ENCODE peak calls at places on chromosomes 5 and 9, in six cellular contexts. Z is NCI-H774; D is activated CD8-positive, alpha-beta memory T cell treated with anti-CD3 and anti-CD28 coated beads, Interleukin-2, amount 50 U/mL, for 48 hours; T is AG09319; G is uterus; R is HEK293T. H is an unnamed sample.

GRCh38 chr9:123997665-123998277 is 13.8 kb upstream of the LHX2 start:
- DNase-seq in Z (no peak), D (no peak), T (no peak), G (no peak), R (no peak), H (no peak)

GRCh38 chr5:13625616-13626198 is 318.8 kb downstream of the DNAH5 start:
- DNase-seq in Z (no peak), D (no peak), T (no peak), G (no peak), R (no peak), H (no peak)

GRCh38 chr5:65858316-65858715 is 68.1 kb upstream of the ERBIN start:
- DNase-seq in Z (no peak), D (no peak), T (no peak), G (no peak), R (no peak), H (no peak)

GRCh38 chr5:37248970-37249819 is at the start of gene CPLANE1:
- DNase-seq in Z (peak), D (peak), T (peak), G (peak), R (peak), H (peak)

GRCh38 chr9:111944467-111944866 is 47.9 kb downstream of the UGCG start:
- DNase-seq in Z (no peak), D (no peak), T (no peak), G (no peak), R (no peak), H (peak)

GRCh38 chr5:6775595-6775994 is 62.4 kb downstream of the TENT4A start:
- DNase-seq in Z (no peak), D (no peak), T (no peak), G (no peak), R (no peak), H (peak)

GRCh38 chr9:85971731-85972130 is 30.8 kb downstream of the NAA35 start:
- DNase-seq in Z (no peak), D (no peak), T (no peak), G (no peak), R (no peak), H (no peak)

GRCh38 chr5:102582706-102583105 is 83.9 kb upstream of the SLCO6A1 start:
- DNase-seq in Z (no peak), D (no peak), T (no peak), G (no peak), R (no peak), H (no peak)

GRCh38 chr9:93139365-93140182 is 5.5 kb upstream of the NINJ1 start:
- DNase-seq in Z (no peak), D (no peak), T (no peak), G (no peak), R (no peak), H (peak)

GRCh38 chr5:154520861-154521453 is 42.9 kb upstream of the HAND1 start:
- DNase-seq in Z (peak), D (no peak), T (no peak), G (no peak), R (peak), H (no peak)

GRCh38 chr5:98581416-98581999 is 192.0 kb upstream of the RGMB start:
- DNase-seq in Z (no peak), D (no peak), T (peak), G (no peak), R (no peak), H (no peak)

GRCh38 chr5:56233230-56233629 is at the start of gene ANKRD55:
- DNase-seq in Z (peak), D (no peak), T (no peak), G (no peak), R (no peak), H (peak)

GRCh38 chr5:110106750-110107149 is 417.0 kb downstream of the MAN2A1 start:
- DNase-seq in Z (no peak), D (no peak), T (no peak), G (no peak), R (no peak), H (peak)

GRCh38 chr5:79924936-79925893 is 65.8 kb downstream of the MTX3 start:
- DNase-seq in Z (no peak), D (no peak), T (no peak), G (no peak), R (no peak), H (no peak)

GRCh38 chr5:17359451-17359965 is 138.5 kb upstream of the TAF11L2 start:
- DNase-seq in Z (no peak), D (no peak), T (peak), G (no peak), R (no peak), H (no peak)

GRCh38 chr5:68418680-68419079 is 203.1 kb downstream of the PIK3R1 start:
- DNase-seq in Z (no peak), D (no peak), T (no peak), G (no peak), R (no peak), H (no peak)

GRCh38 chr5:133259199-133259997 is 207.6 kb downstream of the HSPA4 start:
- DNase-seq in Z (no peak), D (no peak), T (no peak), G (no peak), R (no peak), H (no peak)

GRCh38 chr5:148393390-148393741 is 9.6 kb downstream of the FBXO38 start:
- DNase-seq in Z (peak), D (no peak), T (no peak), G (no peak), R (no peak), H (peak)

GRCh38 chr5:143828710-143829109 is 16.7 kb downstream of the HMHB1 start:
- DNase-seq in Z (no peak), D (no peak), T (no peak), G (no peak), R (no peak), H (no peak)

GRCh38 chr9:121902483-121903135 is 190.5 kb downstream of the TTLL11 start:
- DNase-seq in Z (no peak), D (no peak), T (peak), G (peak), R (no peak), H (peak)

GRCh38 chr9:6616976-6617375 is 28.6 kb downstream of the GLDC start:
- DNase-seq in Z (peak), D (no peak), T (no peak), G (no peak), R (no peak), H (no peak)

GRCh38 chr9:14395300-14396082 is 81.5 kb upstream of the NFIB start:
- DNase-seq in Z (no peak), D (no peak), T (no peak), G (no peak), R (no peak), H (no peak)

GRCh38 chr5:57844410-57844809 is 361.8 kb upstream of the ACTBL2 start:
- DNase-seq in Z (no peak), D (no peak), T (no peak), G (no peak), R (no peak), H (no peak)

GRCh38 chr5:178332096-178332780 is 99.6 kb upstream of the PHYKPL start:
- DNase-seq in Z (no peak), D (no peak), T (no peak), G (no peak), R (no peak), H (no peak)

GRCh38 chr9:23941051-23941450 is 115.0 kb upstream of the ELAVL2 start:
- DNase-seq in Z (no peak), D (no peak), T (no peak), G (no peak), R (no peak), H (no peak)

GRCh38 chr5:180341595-180341994 is 11.5 kb downstream of the GFPT2 start:
- DNase-seq in Z (no peak), D (no peak), T (no peak), G (no peak), R (no peak), H (peak)

GRCh38 chr5:108735790-108736189 is 11.9 kb upstream of the FER start:
- DNase-seq in Z (no peak), D (no peak), T (no peak), G (no peak), R (no peak), H (no peak)

GRCh38 chr9:3397726-3398125 is 128.1 kb downstream of the RFX3 start:
- DNase-seq in Z (no peak), D (no peak), T (no peak), G (no peak), R (no peak), H (no peak)